ENCODE peak calls at places on chromosomes 7 and 10, in eight cellular contexts. C is IMR-90; D is progenitor cell of endocrine pancreas; U is esophagus squamous epithelium; N is glutamatergic neuron; B is CD4-positive, alpha-beta T cell; F is heart left ventricle; Z is ovary. V is an unnamed sample.

GRCh38 chr7:29158748-29159147 is 12.4 kb upstream of the CPVL start:
- DNase-seq in D (no peak), U (no peak), Z (no peak), C (no peak), N (no peak), F (no peak), B (no peak), V (no peak)

GRCh38 chr10:6201511-6201975 is 1.2 kb upstream of the PFKFB3 start:
- DNase-seq in D (peak), N (peak), Z (peak), C (peak), U (peak), B (peak), F (peak), V (peak)

GRCh38 chr10:15140640-15141039 is 27.9 kb downstream of the NMT2 start:
- DNase-seq in U (no peak), N (peak), C (no peak), Z (no peak), D (no peak), F (no peak), B (no peak), V (no peak)

GRCh38 chr7:25455649-25456251 is 227.5 kb upstream of the NPVF start:
- DNase-seq in N (no peak), B (no peak), Z (no peak), U (no peak), D (no peak), C (no peak), F (no peak), V (no peak)

GRCh38 chr10:58996866-58997265 is 179.6 kb upstream of the PHYHIPL start:
- DNase-seq in F (no peak), Z (no peak), N (no peak), U (no peak), C (no peak), D (no peak), B (no peak), V (no peak)

GRCh38 chr7:80386686-80387085 is 125.2 kb downstream of the GNAT3 start:
- DNase-seq in D (no peak), B (no peak), C (peak), Z (no peak), U (no peak), F (no peak), N (no peak), V (no peak)

GRCh38 chr7:1725766-1726630 is 55.9 kb downstream of the ELFN1 start:
- DNase-seq in N (peak), U (no peak), B (no peak), Z (no peak), C (no peak), F (peak), D (no peak), V (no peak)

GRCh38 chr7:122219253-122219865 is 75.3 kb upstream of the AASS start:
- DNase-seq in N (no peak), D (no peak), Z (no peak), U (no peak), B (no peak), C (peak), F (no peak), V (peak)

GRCh38 chr10:114881462-114881861 is 56.5 kb upstream of the TRUB1 start:
- DNase-seq in B (no peak), C (no peak), D (no peak), U (no peak), N (no peak), Z (no peak), F (no peak), V (no peak)

GRCh38 chr10:119377431-119377830 is 165.1 kb downstream of the RGS10 start:
- DNase-seq in U (no peak), F (no peak), Z (no peak), B (no peak), D (no peak), C (no peak), N (no peak), V (no peak)

GRCh38 chr10:104910712-104911111 is 269.6 kb downstream of the SORCS3 start:
- DNase-seq in D (no peak), U (no peak), F (no peak), Z (no peak), C (no peak), B (no peak), N (no peak), V (no peak)

GRCh38 chr7:74993121-74993520 is 28.6 kb downstream of the CASTOR2 start:
- DNase-seq in C (no peak), N (no peak), B (no peak), U (no peak), Z (no peak), F (no peak), D (no peak), V (no peak)

GRCh38 chr7:77822269-77822668 is 23.7 kb downstream of the PHTF2 start:
- DNase-seq in Z (no peak), D (no peak), C (no peak), F (no peak), N (no peak), U (no peak), B (no peak), V (no peak)

GRCh38 chr10:102504179-102504975 is 605 bp downstream of the SUFU start:
- DNase-seq in B (peak), D (peak), U (no peak), C (peak), F (peak), Z (peak), N (peak), V (peak)

GRCh38 chr7:11331128-11332102 is 357.7 kb downstream of the PHF14 start:
- DNase-seq in F (no peak), U (no peak), C (no peak), D (no peak), B (no peak), N (no peak), Z (no peak), V (no peak)

GRCh38 chr7:5679741-5680473 is 101.6 kb downstream of the RNF216 start:
- DNase-seq in F (peak), B (no peak), N (no peak), C (no peak), D (no peak), Z (no peak), U (no peak), V (no peak)

GRCh38 chr7:111784971-111785575 is 222.8 kb upstream of the IMMP2L start:
- DNase-seq in F (no peak), U (no peak), B (no peak), Z (no peak), C (no peak), D (no peak), N (no peak), V (no peak)

DNA sequence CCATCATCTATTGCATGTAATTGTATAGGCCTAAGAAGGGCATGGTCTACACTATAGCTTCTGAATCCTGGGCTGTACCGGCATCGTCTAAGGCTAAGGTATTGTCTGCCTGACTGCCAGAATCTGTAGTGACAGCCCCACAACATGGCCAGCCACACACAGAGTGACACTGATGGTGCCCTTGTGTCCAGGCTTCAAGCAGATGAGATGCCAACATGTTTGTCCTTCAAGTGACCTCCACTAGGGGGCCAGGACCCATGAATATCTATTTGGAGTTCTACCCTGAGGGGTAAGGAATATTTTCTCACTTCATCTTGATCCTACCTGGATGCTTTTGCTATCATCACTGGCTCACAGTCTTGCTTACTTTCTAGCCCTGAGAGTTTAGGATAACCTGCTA is 1.5 kb downstream of the CYP3A7 start:
- DNase-seq in C (no peak), U (no peak), N (no peak), B (no peak), F (no peak), D (no peak), Z (no peak), V (no peak)
- TF ChIP-seq CTCF in C (no peak), U (no peak), N (no peak), B (peak), F (peak), D (peak), Z (no peak), V (peak)

GRCh38 chr7:8258166-8258565 is 3.8 kb downstream of the ICA1 start:
- DNase-seq in U (no peak), C (no peak), D (no peak), B (no peak), N (no peak), F (no peak), Z (no peak), V (no peak)
- TF ChIP-seq CTCF in U (no peak), C (no peak), D (no peak), B (no peak), N (no peak), F (no peak), Z (no peak), V (no peak)

DNA sequence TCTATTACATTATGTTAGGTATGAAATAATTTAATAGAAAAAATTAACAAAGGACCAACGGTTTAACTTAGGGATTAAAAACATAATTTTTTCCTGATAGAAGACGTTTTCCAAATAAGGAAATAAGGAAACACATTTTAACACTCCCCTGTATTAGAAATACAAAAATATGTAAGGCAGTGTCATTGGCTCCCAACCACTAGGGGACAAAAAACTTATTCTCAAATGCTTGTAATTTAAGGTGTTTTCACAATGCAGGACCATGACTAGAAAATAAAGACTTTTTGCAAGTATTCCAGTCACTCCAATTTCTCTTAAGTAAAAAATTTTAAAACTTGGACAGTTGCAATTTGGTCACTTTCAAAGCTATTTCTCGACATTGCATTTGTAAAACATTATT is 98.8 kb upstream of the ODAD2 start:
- DNase-seq in B (no peak), Z (no peak), N (no peak), D (no peak), C (no peak), U (no peak), F (no peak), V (no peak)
- TF ChIP-seq CTCF in B (no peak), Z (no peak), N (peak), D (peak), C (no peak), U (no peak), F (no peak), V (no peak)

DNA sequence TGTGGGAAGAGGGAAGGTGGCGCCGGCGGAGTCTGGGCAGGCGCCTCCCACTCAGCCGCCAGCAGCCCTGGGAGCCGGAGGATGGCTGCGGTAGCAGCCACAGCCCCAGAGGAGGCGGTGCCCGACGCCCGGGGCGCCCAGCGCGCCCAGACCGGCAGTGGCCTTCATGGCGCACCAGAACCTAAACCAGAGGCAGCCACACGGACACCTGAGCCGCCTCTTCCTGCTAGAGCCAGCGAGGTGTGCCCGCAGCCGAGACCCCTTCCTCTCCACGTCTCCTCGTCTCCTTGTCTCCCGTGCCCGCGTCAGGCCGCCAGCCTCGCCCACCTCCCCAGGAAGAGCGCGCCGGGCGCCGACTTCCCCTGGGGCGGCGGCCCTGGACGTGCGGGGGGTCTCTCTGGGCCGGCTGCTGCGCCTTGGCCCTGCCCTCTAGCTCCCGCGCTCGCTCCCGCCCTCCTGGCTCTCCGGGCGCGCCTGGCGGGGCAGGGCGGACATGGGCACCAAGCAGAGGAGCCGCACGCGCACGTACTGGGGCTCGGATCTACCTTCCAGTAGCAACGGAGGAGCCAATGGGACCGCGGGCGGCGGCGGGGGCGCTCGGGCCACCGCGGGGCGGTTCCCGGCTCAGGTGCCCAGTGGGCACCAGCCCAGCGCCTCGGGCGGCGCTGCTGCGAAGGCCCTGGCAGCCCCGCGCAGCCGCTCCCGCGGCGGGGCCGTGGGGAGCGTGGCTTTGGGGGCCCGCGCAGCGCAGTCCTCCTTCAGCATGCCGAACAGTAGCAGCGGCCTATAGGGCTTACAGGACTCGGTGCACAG is 33.0 kb upstream of the SFTPD start:
- DNase-seq in C (peak), Z (peak), U (no peak), B (no peak), D (peak), N (peak), F (peak), V (peak)
- TF ChIP-seq CTCF in C (no peak), Z (no peak), U (no peak), B (no peak), D (peak), N (no peak), F (peak), V (no peak)

GRCh38 chr7:79060498-79060897 is 393.0 kb downstream of the MAGI2 start:
- DNase-seq in Z (no peak), D (no peak), F (no peak), N (no peak), U (no peak), B (no peak), C (no peak), V (no peak)

GRCh38 chr7:79064187-79064823 is 389.2 kb downstream of the MAGI2 start:
- DNase-seq in B (no peak), U (no peak), D (no peak), F (no peak), Z (no peak), N (no peak), C (peak), V (no peak)

GRCh38 chr7:79063019-79063698 is 390.3 kb downstream of the MAGI2 start:
- DNase-seq in F (no peak), D (no peak), U (no peak), N (no peak), B (no peak), Z (no peak), C (peak), V (no peak)
- TF ChIP-seq CTCF in F (no peak), D (peak), U (no peak), N (peak), B (no peak), Z (no peak), C (peak), V (peak)

GRCh38 chr10:30999084-30999712 is 32.5 kb downstream of the ZNF438 start:
- DNase-seq in B (no peak), F (peak), D (no peak), C (peak), N (no peak), Z (no peak), U (no peak), V (no peak)

GRCh38 chr10:31000867-31001266 is 30.8 kb downstream of the ZNF438 start:
- DNase-seq in Z (no peak), F (no peak), N (no peak), B (no peak), U (no peak), C (no peak), D (no peak), V (no peak)

GRCh38 chr10:30997536-30998252 is 34.0 kb downstream of the ZNF438 start:
- DNase-seq in B (no peak), Z (no peak), C (no peak), D (no peak), F (no peak), N (no peak), U (no peak), V (no peak)

GRCh38 chr10:31001740-31002139 is 29.9 kb downstream of the ZNF438 start:
- DNase-seq in D (no peak), Z (no peak), U (no peak), B (no peak), C (no peak), N (no peak), F (no peak), V (no peak)

GRCh38 chr10:31000071-31000787 is 31.4 kb downstream of the ZNF438 start:
- DNase-seq in U (no peak), B (no peak), F (no peak), Z (no peak), D (no peak), N (no peak), C (no peak), V (no peak)
- TF ChIP-seq CTCF in U (no peak), B (no peak), F (no peak), Z (no peak), D (no peak), N (no peak), C (no peak), V (no peak)

DNA sequence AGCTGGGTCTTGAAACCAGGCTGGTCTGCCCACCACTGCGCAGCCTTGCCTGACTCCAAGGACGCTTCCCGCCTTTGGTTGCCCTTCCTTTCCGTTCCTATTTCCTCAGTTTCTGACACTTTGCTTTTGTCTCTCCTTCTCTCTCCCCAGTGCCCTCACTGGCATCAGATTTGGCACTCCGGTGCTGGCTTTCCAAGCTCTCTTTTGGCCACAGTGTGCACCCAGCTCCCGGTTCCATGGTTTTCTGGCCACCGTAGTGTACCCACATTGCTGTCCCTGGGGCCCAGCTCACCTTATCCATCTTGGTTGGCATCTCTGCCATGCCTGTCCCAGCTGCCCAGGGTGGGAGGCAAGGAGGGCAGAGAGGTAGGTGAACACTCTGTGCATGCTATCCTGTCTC is 142.2 kb downstream of the PLXNA4 start:
- DNase-seq in B (no peak), C (no peak), U (no peak), Z (no peak), N (no peak), D (no peak), F (no peak), V (no peak)
- TF ChIP-seq CTCF in B (no peak), C (no peak), U (no peak), Z (no peak), N (no peak), D (no peak), F (no peak), V (no peak)

DNA sequence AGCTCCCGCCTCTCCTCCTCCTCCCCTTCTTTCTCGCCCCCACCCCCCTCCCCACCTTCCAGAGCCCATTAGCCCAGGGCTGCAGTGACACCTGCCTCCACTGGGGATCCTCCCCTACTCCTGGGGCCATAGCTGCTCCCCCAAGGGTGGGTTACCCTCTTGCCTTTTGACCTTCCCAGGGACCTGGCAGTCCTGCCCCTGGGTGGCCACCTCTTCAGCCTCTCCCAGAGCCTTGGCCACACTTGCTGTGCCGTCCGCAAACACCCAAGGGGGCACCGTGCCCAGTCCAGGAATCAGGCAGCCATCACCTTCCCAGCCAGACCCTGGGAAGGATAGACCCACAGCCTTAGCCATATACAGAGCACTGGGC is 19.8 kb upstream of the CLDN4 start:
- DNase-seq in Z (no peak), U (no peak), D (no peak), C (no peak), N (no peak), F (no peak), B (no peak), V (no peak)
- TF ChIP-seq CTCF in Z (no peak), U (no peak), D (no peak), C (no peak), N (no peak), F (no peak), B (no peak), V (no peak)

GRCh38 chr10:89160339-89160738 is 46.8 kb downstream of the CH25H start:
- DNase-seq in N (no peak), C (no peak), D (no peak), Z (no peak), F (no peak), U (no peak), B (no peak), V (no peak)

GRCh38 chr10:89165923-89166322 is 41.2 kb downstream of the CH25H start:
- DNase-seq in N (no peak), Z (no peak), B (no peak), C (peak), F (no peak), D (no peak), U (no peak), V (no peak)

GRCh38 chr10:89163265-89163995 is 43.7 kb downstream of the CH25H start:
- DNase-seq in F (peak), C (no peak), Z (no peak), B (peak), D (no peak), U (peak), N (no peak), V (no peak)

GRCh38 chr10:89164920-89165319 is 42.2 kb downstream of the CH25H start:
- DNase-seq in D (no peak), F (no peak), Z (no peak), U (no peak), C (no peak), N (no peak), B (no peak), V (no peak)

DNA sequence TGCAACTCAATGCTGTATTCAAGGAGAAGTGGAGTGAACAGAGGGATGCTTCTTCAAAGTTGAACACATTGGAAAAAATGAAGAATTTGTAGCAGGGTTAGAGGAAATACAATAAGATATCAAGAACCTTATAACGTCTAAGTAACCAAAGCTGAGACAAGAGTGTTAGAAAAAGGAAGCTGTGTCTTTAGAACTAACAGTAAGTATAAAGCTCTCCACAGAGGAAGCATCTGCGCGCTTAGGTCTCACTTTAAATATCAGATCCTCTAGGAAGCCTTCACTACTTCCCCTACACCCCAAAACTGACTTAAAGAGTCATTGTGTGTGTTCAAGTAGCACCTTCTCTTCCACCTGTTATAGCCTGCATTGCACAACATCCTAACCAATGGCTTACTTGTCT is 43.0 kb downstream of the CH25H start:
- DNase-seq in N (no peak), D (no peak), F (no peak), Z (no peak), B (no peak), C (no peak), U (no peak), V (no peak)
- TF ChIP-seq CTCF in N (no peak), D (no peak), F (no peak), Z (no peak), B (no peak), C (no peak), U (no peak), V (no peak)